ENCODE peak calls at places on chromosomes 6 and 20, in ten cellular contexts. Y is tibial nerve; Z is HFFc6; P is ascending aorta; T is adipocyte; Q is stimulated activated CD8-positive, alpha-beta memory T cell treated with anti-CD3 and anti-CD28 coated beads, Interleukin-4, amount 100 ng/mL, for 24 hours; L is left ventricle myocardium superior; R is AG09319; H is CD8-positive, alpha-beta T cell; G is B cell. K is an unnamed sample.

GRCh38 chr6:39829331-39829730 is 37.2 kb downstream of the DAAM2 start:
- DNase-seq in Y (no peak), Z (no peak), P (no peak), T (no peak), Q (no peak), L (no peak), R (no peak), H (no peak), G (no peak), K (no peak)

GRCh38 chr20:49591217-49591865 is 23.4 kb upstream of the PTGIS start:
- DNase-seq in Y (no peak), Z (no peak), P (no peak), T (peak), Q (no peak), L (no peak), R (no peak), H (no peak), G (no peak), K (no peak)

GRCh38 chr6:16840725-16841124 is 79.5 kb upstream of the ATXN1 start:
- DNase-seq in Y (no peak), Z (no peak), P (no peak), T (no peak), Q (no peak), L (no peak), R (no peak), H (no peak), G (no peak), K (no peak)

GRCh38 chr6:24951831-24952299 is 16.1 kb upstream of the RIPOR2 start:
- DNase-seq in Y (no peak), Z (no peak), P (no peak), T (no peak), Q (no peak), L (no peak), R (no peak), H (peak), G (peak), K (no peak)

GRCh38 chr20:48019940-48020339 is 234.7 kb upstream of the SULF2 start:
- DNase-seq in Y (no peak), Z (no peak), P (no peak), T (no peak), Q (no peak), L (no peak), R (no peak), H (no peak), G (no peak), K (no peak)

GRCh38 chr6:151024597-151024996 is 159.1 kb downstream of the MTHFD1L start:
- DNase-seq in Y (no peak), Z (no peak), P (peak), T (no peak), Q (no peak), L (no peak), R (no peak), H (no peak), G (no peak), K (no peak)

GRCh38 chr20:49171928-49172327 is 16.2 kb downstream of the STAU1 start:
- DNase-seq in Y (no peak), Z (no peak), P (no peak), T (no peak), Q (no peak), L (no peak), R (no peak), H (no peak), G (no peak), K (no peak)

GRCh38 chr6:13289789-13290318 is 38.5 kb downstream of the TBC1D7 start:
- DNase-seq in Y (no peak), Z (no peak), P (peak), T (no peak), Q (no peak), L (no peak), R (no peak), H (no peak), G (no peak), K (no peak)

GRCh38 chr6:22794844-22795243 is 225.5 kb downstream of the HDGFL1 start:
- DNase-seq in Y (no peak), Z (no peak), P (no peak), T (no peak), Q (no peak), L (no peak), R (no peak), H (no peak), G (no peak), K (no peak)

GRCh38 chr6:109316909-109317308 is 65.4 kb downstream of the CD164 start:
- DNase-seq in Y (no peak), Z (no peak), P (no peak), T (no peak), Q (no peak), L (no peak), R (no peak), H (no peak), G (no peak), K (no peak)

GRCh38 chr6:122726649-122727048 is 52.9 kb upstream of the FABP7 start:
- DNase-seq in Y (no peak), Z (peak), P (no peak), T (peak), Q (no peak), L (no peak), R (no peak), H (no peak), G (no peak), K (no peak)

GRCh38 chr6:149081281-149081680 is 236.2 kb upstream of the TAB2 start:
- DNase-seq in Y (no peak), Z (no peak), P (no peak), T (no peak), Q (no peak), L (no peak), R (no peak), H (no peak), G (no peak), K (no peak)

GRCh38 chr6:21928715-21929298 is 335.3 kb downstream of the SOX4 start:
- DNase-seq in Y (no peak), Z (no peak), P (no peak), T (no peak), Q (no peak), L (no peak), R (no peak), H (no peak), G (no peak), K (no peak)

GRCh38 chr6:52221302-52221701 is 23.0 kb downstream of the IL17F start:
- DNase-seq in Y (no peak), Z (no peak), P (no peak), T (no peak), Q (no peak), L (no peak), R (no peak), H (no peak), G (no peak), K (no peak)

GRCh38 chr6:32932132-32932868 is 8.5 kb downstream of the HLA-DMB start:
- DNase-seq in Y (no peak), Z (peak), P (no peak), T (peak), Q (no peak), L (no peak), R (no peak), H (no peak), G (no peak), K (no peak)

GRCh38 chr20:31859998-31860380 is 10.3 kb downstream of the DUSP15 start:
- DNase-seq in Y (no peak), Z (no peak), P (no peak), T (no peak), Q (no peak), L (no peak), R (no peak), H (no peak), G (no peak), K (no peak)

GRCh38 chr20:8303651-8304050 is 171.6 kb downstream of the PLCB1 start:
- DNase-seq in Y (no peak), Z (no peak), P (no peak), T (no peak), Q (no peak), L (no peak), R (no peak), H (no peak), G (no peak), K (no peak)

GRCh38 chr20:44572551-44573500 is 9.6 kb upstream of the PKIG start:
- DNase-seq in Y (no peak), Z (peak), P (peak), T (peak), Q (no peak), L (peak), R (peak), H (no peak), G (no peak), K (peak)

GRCh38 chr6:36964908-36965307 is 10.4 kb downstream of the PI16 start:
- DNase-seq in Y (no peak), Z (no peak), P (no peak), T (no peak), Q (no peak), L (no peak), R (no peak), H (no peak), G (no peak), K (no peak)